ENCODE peak calls at places on chromosomes 3 and 15, in four cellular contexts. One of them, this sample, is unnamed.

GRCh38 chr15:61144055-61144454 is 85.0 kb downstream of the RORA start:
- DNase-seq in CD8-positive, alpha-beta T cell: no peak
- DNase-seq in cardiac fibroblast: no peak
- DNase-seq in brain microvascular endothelial cell: no peak
- DNase-seq in this sample: no peak

GRCh38 chr3:29576675-29577074 is 295.8 kb downstream of the RBMS3 start:
- DNase-seq in CD8-positive, alpha-beta T cell: no peak
- DNase-seq in cardiac fibroblast: no peak
- DNase-seq in brain microvascular endothelial cell: no peak
- DNase-seq in this sample: no peak

GRCh38 chr3:23809294-23809693 is 3.5 kb downstream of the UBE2E1 start:
- DNase-seq in CD8-positive, alpha-beta T cell: no peak
- DNase-seq in cardiac fibroblast: no peak
- DNase-seq in brain microvascular endothelial cell: no peak
- DNase-seq in this sample: no peak

GRCh38 chr3:31102196-31102879 is 207.9 kb upstream of the GADL1 start:
- DNase-seq in CD8-positive, alpha-beta T cell: no peak
- DNase-seq in cardiac fibroblast: no peak
- DNase-seq in brain microvascular endothelial cell: no peak
- DNase-seq in this sample: no peak

GRCh38 chr15:39198044-39198625 is 382.7 kb upstream of the THBS1 start:
- DNase-seq in CD8-positive, alpha-beta T cell: no peak
- DNase-seq in cardiac fibroblast: no peak
- DNase-seq in brain microvascular endothelial cell: no peak
- DNase-seq in this sample: no peak

GRCh38 chr3:160981217-160981938 is 123.8 kb downstream of the B3GALNT1 start:
- DNase-seq in CD8-positive, alpha-beta T cell: no peak
- DNase-seq in cardiac fibroblast: peak
- DNase-seq in brain microvascular endothelial cell: no peak
- DNase-seq in this sample: no peak

GRCh38 chr15:45858491-45858890 is 223.7 kb downstream of the SQOR start:
- DNase-seq in CD8-positive, alpha-beta T cell: no peak
- DNase-seq in cardiac fibroblast: peak
- DNase-seq in brain microvascular endothelial cell: no peak
- DNase-seq in this sample: no peak

GRCh38 chr3:41143421-41144031 is 55.8 kb upstream of the CTNNB1 start:
- DNase-seq in CD8-positive, alpha-beta T cell: no peak
- DNase-seq in cardiac fibroblast: no peak
- DNase-seq in brain microvascular endothelial cell: no peak
- DNase-seq in this sample: no peak

GRCh38 chr3:169297214-169297613 is 366.3 kb downstream of the MECOM start:
- DNase-seq in CD8-positive, alpha-beta T cell: no peak
- DNase-seq in cardiac fibroblast: no peak
- DNase-seq in brain microvascular endothelial cell: no peak
- DNase-seq in this sample: no peak

GRCh38 chr3:127680790-127681189 is 8.0 kb downstream of the ABTB1 start:
- DNase-seq in CD8-positive, alpha-beta T cell: no peak
- DNase-seq in cardiac fibroblast: no peak
- DNase-seq in brain microvascular endothelial cell: no peak
- DNase-seq in this sample: no peak

GRCh38 chr3:165784337-165784736 is 52.9 kb downstream of the BCHE start:
- DNase-seq in CD8-positive, alpha-beta T cell: no peak
- DNase-seq in cardiac fibroblast: no peak
- DNase-seq in brain microvascular endothelial cell: no peak
- DNase-seq in this sample: no peak

GRCh38 chr3:148262980-148263379 is 434.7 kb upstream of the AGTR1 start:
- DNase-seq in CD8-positive, alpha-beta T cell: no peak
- DNase-seq in cardiac fibroblast: no peak
- DNase-seq in brain microvascular endothelial cell: no peak
- DNase-seq in this sample: no peak

GRCh38 chr15:71160976-71161375 is 45.7 kb downstream of the THSD4 start:
- DNase-seq in CD8-positive, alpha-beta T cell: no peak
- DNase-seq in cardiac fibroblast: no peak
- DNase-seq in brain microvascular endothelial cell: no peak
- DNase-seq in this sample: no peak

GRCh38 chr3:196684548-196685407 is 27.3 kb downstream of the CEP19 start:
- DNase-seq in CD8-positive, alpha-beta T cell: peak
- DNase-seq in cardiac fibroblast: peak
- DNase-seq in brain microvascular endothelial cell: peak
- DNase-seq in this sample: no peak

GRCh38 chr3:34107669-34108068 is 309.2 kb downstream of the PDCD6IP start:
- DNase-seq in CD8-positive, alpha-beta T cell: no peak
- DNase-seq in cardiac fibroblast: no peak
- DNase-seq in brain microvascular endothelial cell: no peak
- DNase-seq in this sample: no peak

GRCh38 chr15:51758645-51759044 is 7.2 kb downstream of the TMOD2 start:
- DNase-seq in CD8-positive, alpha-beta T cell: no peak
- DNase-seq in cardiac fibroblast: peak
- DNase-seq in brain microvascular endothelial cell: peak
- DNase-seq in this sample: peak

GRCh38 chr15:80780416-80781221 is 1.4 kb downstream of the CEMIP start:
- DNase-seq in CD8-positive, alpha-beta T cell: no peak
- DNase-seq in cardiac fibroblast: peak
- DNase-seq in brain microvascular endothelial cell: peak
- DNase-seq in this sample: no peak

GRCh38 chr3:132730891-132731580 is 8.8 kb upstream of the NPHP3 start:
- DNase-seq in CD8-positive, alpha-beta T cell: no peak
- DNase-seq in cardiac fibroblast: peak
- DNase-seq in brain microvascular endothelial cell: peak
- DNase-seq in this sample: no peak

GRCh38 chr3:51792206-51792605 is 13.2 kb upstream of the IQCF6 start:
- DNase-seq in CD8-positive, alpha-beta T cell: no peak
- DNase-seq in cardiac fibroblast: no peak
- DNase-seq in brain microvascular endothelial cell: no peak
- DNase-seq in this sample: no peak

GRCh38 chr3:76310059-76310458 is 524.7 kb upstream of the ZNF717 start:
- DNase-seq in CD8-positive, alpha-beta T cell: no peak
- DNase-seq in cardiac fibroblast: no peak
- DNase-seq in brain microvascular endothelial cell: no peak
- DNase-seq in this sample: no peak

GRCh38 chr3:61663728-61664492 is 102.5 kb downstream of the PTPRG start:
- DNase-seq in CD8-positive, alpha-beta T cell: no peak
- DNase-seq in cardiac fibroblast: peak
- DNase-seq in brain microvascular endothelial cell: peak
- DNase-seq in this sample: peak

GRCh38 chr3:41522620-41523019 is 323.3 kb downstream of the CTNNB1 start:
- DNase-seq in CD8-positive, alpha-beta T cell: no peak
- DNase-seq in cardiac fibroblast: no peak
- DNase-seq in brain microvascular endothelial cell: no peak
- DNase-seq in this sample: no peak

GRCh38 chr3:3065876-3066275 is 44.3 kb downstream of the IL5RA start:
- DNase-seq in CD8-positive, alpha-beta T cell: no peak
- DNase-seq in cardiac fibroblast: peak
- DNase-seq in brain microvascular endothelial cell: no peak
- DNase-seq in this sample: no peak

GRCh38 chr3:168341192-168341816 is 245.6 kb upstream of the GOLIM4 start:
- DNase-seq in CD8-positive, alpha-beta T cell: no peak
- DNase-seq in cardiac fibroblast: peak
- DNase-seq in brain microvascular endothelial cell: peak
- DNase-seq in this sample: peak

GRCh38 chr3:170356596-170357175 is 829 bp upstream of the SKIL start:
- DNase-seq in CD8-positive, alpha-beta T cell: peak
- DNase-seq in cardiac fibroblast: peak
- DNase-seq in brain microvascular endothelial cell: peak
- DNase-seq in this sample: peak

GRCh38 chr3:105868450-105868744 is 415 bp downstream of the CBLB start:
- DNase-seq in CD8-positive, alpha-beta T cell: peak
- DNase-seq in cardiac fibroblast: peak
- DNase-seq in brain microvascular endothelial cell: peak
- DNase-seq in this sample: no peak

GRCh38 chr3:100775669-100776068 is 66.4 kb downstream of the TFG start:
- DNase-seq in CD8-positive, alpha-beta T cell: no peak
- DNase-seq in cardiac fibroblast: no peak
- DNase-seq in brain microvascular endothelial cell: no peak
- DNase-seq in this sample: no peak

GRCh38 chr15:33131880-33132279 is 62.6 kb downstream of the FMN1 start:
- DNase-seq in CD8-positive, alpha-beta T cell: no peak
- DNase-seq in cardiac fibroblast: peak
- DNase-seq in brain microvascular endothelial cell: peak
- DNase-seq in this sample: no peak

GRCh38 chr3:85360742-85361387 is 402.1 kb downstream of the CADM2 start:
- DNase-seq in CD8-positive, alpha-beta T cell: no peak
- DNase-seq in cardiac fibroblast: peak
- DNase-seq in brain microvascular endothelial cell: peak
- DNase-seq in this sample: no peak

GRCh38 chr15:41556657-41557056 is 2.4 kb upstream of the TYRO3 start:
- DNase-seq in CD8-positive, alpha-beta T cell: no peak
- DNase-seq in cardiac fibroblast: no peak
- DNase-seq in brain microvascular endothelial cell: no peak
- DNase-seq in this sample: no peak

GRCh38 chr3:136562031-136562430 is 190.1 kb downstream of the STAG1 start:
- DNase-seq in CD8-positive, alpha-beta T cell: no peak
- DNase-seq in cardiac fibroblast: no peak
- DNase-seq in brain microvascular endothelial cell: no peak
- DNase-seq in this sample: no peak

DNA sequence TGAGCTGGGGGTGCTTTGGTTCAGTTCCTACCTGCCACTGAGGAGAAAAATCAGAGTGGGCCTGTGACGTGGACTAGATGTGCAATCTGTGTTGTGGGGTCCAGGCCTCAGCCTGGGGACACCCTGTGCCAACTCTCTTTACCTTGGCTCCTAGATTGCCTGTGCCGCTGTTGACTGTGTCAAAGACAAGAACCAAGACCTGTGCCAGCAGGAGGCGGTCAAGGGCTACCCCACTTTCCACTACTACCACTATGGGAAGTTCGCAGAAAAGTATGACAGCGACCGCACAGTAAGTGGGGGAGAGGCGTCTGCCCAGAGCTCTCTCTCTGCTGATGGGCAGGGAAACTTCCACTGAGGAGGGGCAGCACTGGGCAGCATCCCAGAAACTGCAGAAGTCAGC is 40.6 kb upstream of the SEC22A start:
- DNase-seq in CD8-positive, alpha-beta T cell: no peak
- DNase-seq in cardiac fibroblast: no peak
- DNase-seq in brain microvascular endothelial cell: no peak
- DNase-seq in this sample: no peak
- TF ChIP-seq CTCF in CD8-positive, alpha-beta T cell: no peak
- TF ChIP-seq CTCF in cardiac fibroblast: peak
- TF ChIP-seq CTCF in brain microvascular endothelial cell: peak
- TF ChIP-seq CTCF in this sample: no peak

DNA sequence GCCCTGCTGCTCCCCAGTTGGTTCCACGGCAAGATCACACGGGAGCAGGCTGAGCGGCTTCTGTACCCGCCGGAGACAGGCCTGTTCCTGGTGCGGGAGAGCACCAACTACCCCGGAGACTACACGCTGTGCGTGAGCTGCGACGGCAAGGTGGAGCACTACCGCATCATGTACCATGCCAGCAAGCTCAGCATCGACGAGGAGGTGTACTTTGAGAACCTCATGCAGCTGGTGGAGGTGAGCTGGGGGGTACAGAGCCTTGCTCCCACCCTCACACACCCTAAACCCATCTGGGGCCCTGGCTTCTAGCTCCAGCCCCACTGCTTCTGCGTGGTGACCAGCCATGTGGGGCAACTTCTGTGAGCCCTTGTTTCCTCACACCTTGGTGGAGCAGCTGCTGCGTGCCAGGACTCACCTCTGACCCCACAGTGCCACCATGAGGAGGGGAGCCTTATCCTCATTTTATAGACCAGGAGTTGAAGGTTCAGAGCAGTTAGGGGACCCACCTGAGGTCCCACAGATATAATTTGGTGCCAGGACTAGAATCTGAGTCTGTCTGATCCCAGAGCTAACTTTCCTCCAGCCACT is 13.3 kb upstream of the LMAN1L start:
- DNase-seq in CD8-positive, alpha-beta T cell: no peak
- DNase-seq in cardiac fibroblast: no peak
- DNase-seq in brain microvascular endothelial cell: no peak
- DNase-seq in this sample: no peak
- TF ChIP-seq CTCF in CD8-positive, alpha-beta T cell: no peak
- TF ChIP-seq CTCF in cardiac fibroblast: no peak
- TF ChIP-seq CTCF in brain microvascular endothelial cell: no peak
- TF ChIP-seq CTCF in this sample: no peak

GRCh38 chr3:141877911-141878310 is 1.5 kb downstream of the ATP1B3 start:
- DNase-seq in CD8-positive, alpha-beta T cell: no peak
- DNase-seq in cardiac fibroblast: peak
- DNase-seq in brain microvascular endothelial cell: no peak
- DNase-seq in this sample: no peak

GRCh38 chr3:141875374-141875892 is 1.0 kb upstream of the ATP1B3 start:
- DNase-seq in CD8-positive, alpha-beta T cell: peak
- DNase-seq in cardiac fibroblast: peak
- DNase-seq in brain microvascular endothelial cell: peak
- DNase-seq in this sample: peak

GRCh38 chr3:141876381-141876890 is at the start of gene ATP1B3:
- DNase-seq in CD8-positive, alpha-beta T cell: peak
- DNase-seq in cardiac fibroblast: peak
- DNase-seq in brain microvascular endothelial cell: peak
- DNase-seq in this sample: peak

GRCh38 chr3:141876891-141877561 is 583 bp downstream of the ATP1B3 start:
- DNase-seq in CD8-positive, alpha-beta T cell: peak
- DNase-seq in cardiac fibroblast: peak
- DNase-seq in brain microvascular endothelial cell: no peak
- DNase-seq in this sample: no peak

GRCh38 chr3:141875893-141876380 is 506 bp upstream of the ATP1B3 start:
- DNase-seq in CD8-positive, alpha-beta T cell: peak
- DNase-seq in cardiac fibroblast: peak
- DNase-seq in brain microvascular endothelial cell: peak
- DNase-seq in this sample: no peak
- TF ChIP-seq CTCF in CD8-positive, alpha-beta T cell: no peak
- TF ChIP-seq CTCF in cardiac fibroblast: no peak
- TF ChIP-seq CTCF in brain microvascular endothelial cell: no peak
- TF ChIP-seq CTCF in this sample: no peak

GRCh38 chr3:38003817-38004414 is 13.3 kb downstream of the VILL start:
- DNase-seq in CD8-positive, alpha-beta T cell: no peak
- DNase-seq in cardiac fibroblast: no peak
- DNase-seq in brain microvascular endothelial cell: no peak
- DNase-seq in this sample: no peak

GRCh38 chr3:38005076-38006020 is 14.8 kb downstream of the VILL start:
- DNase-seq in CD8-positive, alpha-beta T cell: no peak
- DNase-seq in cardiac fibroblast: no peak
- DNase-seq in brain microvascular endothelial cell: no peak
- DNase-seq in this sample: no peak

GRCh38 chr3:38006031-38006430 is 15.4 kb downstream of the VILL start:
- DNase-seq in CD8-positive, alpha-beta T cell: no peak
- DNase-seq in cardiac fibroblast: no peak
- DNase-seq in brain microvascular endothelial cell: no peak
- DNase-seq in this sample: no peak

GRCh38 chr3:38003371-38003816 is 12.8 kb downstream of the VILL start:
- DNase-seq in CD8-positive, alpha-beta T cell: no peak
- DNase-seq in cardiac fibroblast: peak
- DNase-seq in brain microvascular endothelial cell: peak
- DNase-seq in this sample: no peak

DNA sequence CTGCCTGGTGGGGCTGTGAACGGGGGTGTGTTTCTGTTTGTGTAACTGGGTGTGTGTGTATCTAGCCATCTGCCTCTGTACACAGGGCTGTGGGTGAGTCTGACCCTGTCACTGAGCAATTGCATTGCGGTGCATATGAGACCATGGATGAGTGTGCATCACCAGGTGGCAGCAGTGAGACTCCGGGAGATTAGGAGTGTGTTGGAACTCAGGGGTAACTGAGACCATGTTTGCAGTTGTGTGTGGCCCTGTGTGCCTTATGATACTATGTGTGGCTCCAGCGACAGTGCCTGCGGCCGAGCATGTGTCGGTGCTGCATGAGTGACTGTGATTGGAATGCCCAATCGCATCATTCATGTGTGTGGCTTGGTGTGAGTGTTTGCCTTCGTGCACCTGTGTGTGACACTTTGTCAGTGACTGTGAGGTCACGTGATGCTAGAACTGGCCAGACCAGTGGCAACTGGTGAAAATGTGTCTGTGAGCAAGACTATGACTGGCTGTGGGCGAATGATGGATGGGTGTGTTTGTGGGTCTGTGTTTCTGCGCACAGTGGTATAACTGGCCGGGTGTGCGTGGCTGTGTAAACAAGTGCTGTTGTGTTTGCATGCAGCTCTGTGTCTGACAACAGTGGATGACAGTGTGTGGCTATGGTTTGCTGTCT is 14.0 kb downstream of the VILL start:
- DNase-seq in CD8-positive, alpha-beta T cell: no peak
- DNase-seq in cardiac fibroblast: peak
- DNase-seq in brain microvascular endothelial cell: peak
- DNase-seq in this sample: no peak
- TF ChIP-seq CTCF in CD8-positive, alpha-beta T cell: no peak
- TF ChIP-seq CTCF in cardiac fibroblast: peak
- TF ChIP-seq CTCF in brain microvascular endothelial cell: peak
- TF ChIP-seq CTCF in this sample: peak